ENCODE peak calls at places on chromosomes 7 and 10, in ten cellular contexts. One of them, this sample, is unnamed.
A peak's percentile ranks its signal among the peaks of the same experiment; 100 is the strongest.

GRCh38 chr10:117860823-117861222 is 185.9 kb downstream of the RAB11FIP2 start:
- DNase-seq in GM23248: peak; percentile 47
- DNase-seq in BE2C: no peak
- DNase-seq in fibroblast of lung: no peak
- DNase-seq in A549: peak; percentile 35
- DNase-seq in psoas muscle: no peak
- DNase-seq in hepatocyte: no peak
- DNase-seq in CD8-positive, alpha-beta T cell: no peak
- DNase-seq in neural progenitor cell: peak; percentile 36
- DNase-seq in mesenchymal stem cell: no peak
- DNase-seq in this sample: no peak

GRCh38 chr10:26931223-26931622 is 70.5 kb upstream of the ABI1 start:
- DNase-seq in GM23248: no peak
- DNase-seq in BE2C: no peak
- DNase-seq in fibroblast of lung: no peak
- DNase-seq in A549: no peak
- DNase-seq in psoas muscle: no peak
- DNase-seq in hepatocyte: peak; percentile 74
- DNase-seq in CD8-positive, alpha-beta T cell: no peak
- DNase-seq in neural progenitor cell: no peak
- DNase-seq in mesenchymal stem cell: peak; percentile 1
- DNase-seq in this sample: peak; percentile 39

GRCh38 chr10:63553473-63553872 is 32.3 kb downstream of the REEP3 start:
- DNase-seq in GM23248: peak; percentile 68
- DNase-seq in BE2C: no peak
- DNase-seq in fibroblast of lung: peak; percentile 22
- DNase-seq in A549: no peak
- DNase-seq in psoas muscle: no peak
- DNase-seq in hepatocyte: no peak
- DNase-seq in CD8-positive, alpha-beta T cell: no peak
- DNase-seq in neural progenitor cell: no peak
- DNase-seq in mesenchymal stem cell: peak; percentile 35
- DNase-seq in this sample: no peak

GRCh38 chr10:15847481-15847880 is 12.8 kb downstream of the MINDY3 start:
- DNase-seq in GM23248: no peak
- DNase-seq in BE2C: no peak
- DNase-seq in fibroblast of lung: no peak
- DNase-seq in A549: no peak
- DNase-seq in psoas muscle: no peak
- DNase-seq in hepatocyte: no peak
- DNase-seq in CD8-positive, alpha-beta T cell: no peak
- DNase-seq in neural progenitor cell: no peak
- DNase-seq in mesenchymal stem cell: no peak
- DNase-seq in this sample: no peak

GRCh38 chr10:102773986-102774385 is 30.2 kb downstream of the WBP1L start:
- DNase-seq in GM23248: peak; percentile 32
- DNase-seq in BE2C: no peak
- DNase-seq in fibroblast of lung: no peak
- DNase-seq in A549: no peak
- DNase-seq in psoas muscle: no peak
- DNase-seq in hepatocyte: no peak
- DNase-seq in CD8-positive, alpha-beta T cell: no peak
- DNase-seq in neural progenitor cell: no peak
- DNase-seq in mesenchymal stem cell: peak; percentile 81
- DNase-seq in this sample: no peak

GRCh38 chr10:30373596-30374327 is 24.7 kb upstream of the MTPAP start:
- DNase-seq in GM23248: no peak
- DNase-seq in BE2C: no peak
- DNase-seq in fibroblast of lung: no peak
- DNase-seq in A549: no peak
- DNase-seq in psoas muscle: no peak
- DNase-seq in hepatocyte: no peak
- DNase-seq in CD8-positive, alpha-beta T cell: no peak
- DNase-seq in neural progenitor cell: no peak
- DNase-seq in mesenchymal stem cell: no peak
- DNase-seq in this sample: no peak

GRCh38 chr10:96025566-96025965 is 17.8 kb upstream of the CCNJ start:
- DNase-seq in GM23248: peak; percentile 27
- DNase-seq in BE2C: peak; percentile 28
- DNase-seq in fibroblast of lung: peak; percentile 2
- DNase-seq in A549: peak; percentile 18
- DNase-seq in psoas muscle: no peak
- DNase-seq in hepatocyte: peak; percentile 37
- DNase-seq in CD8-positive, alpha-beta T cell: no peak
- DNase-seq in neural progenitor cell: peak; percentile 37
- DNase-seq in mesenchymal stem cell: peak; percentile 16
- DNase-seq in this sample: no peak

GRCh38 chr7:7114575-7115291 is 67.6 kb upstream of the C1GALT1 start:
- DNase-seq in GM23248: no peak
- DNase-seq in BE2C: no peak
- DNase-seq in fibroblast of lung: no peak
- DNase-seq in A549: no peak
- DNase-seq in psoas muscle: no peak
- DNase-seq in hepatocyte: peak; percentile 30
- DNase-seq in CD8-positive, alpha-beta T cell: no peak
- DNase-seq in neural progenitor cell: no peak
- DNase-seq in mesenchymal stem cell: no peak
- DNase-seq in this sample: no peak

GRCh38 chr10:13651969-13652720 is 65.4 kb downstream of the PRPF18 start:
- DNase-seq in GM23248: no peak
- DNase-seq in BE2C: no peak
- DNase-seq in fibroblast of lung: no peak
- DNase-seq in A549: no peak
- DNase-seq in psoas muscle: no peak
- DNase-seq in hepatocyte: no peak
- DNase-seq in CD8-positive, alpha-beta T cell: no peak
- DNase-seq in neural progenitor cell: no peak
- DNase-seq in mesenchymal stem cell: no peak
- DNase-seq in this sample: no peak

GRCh38 chr10:74753295-74754211 is 72.8 kb upstream of the KAT6B start:
- DNase-seq in GM23248: peak; percentile 75
- DNase-seq in BE2C: no peak
- DNase-seq in fibroblast of lung: no peak
- DNase-seq in A549: no peak
- DNase-seq in psoas muscle: no peak
- DNase-seq in hepatocyte: peak; percentile 53
- DNase-seq in CD8-positive, alpha-beta T cell: no peak
- DNase-seq in neural progenitor cell: no peak
- DNase-seq in mesenchymal stem cell: no peak
- DNase-seq in this sample: no peak

GRCh38 chr7:92588561-92588960 is 1.6 kb downstream of the FAM133B start:
- DNase-seq in GM23248: peak; percentile 26
- DNase-seq in BE2C: no peak
- DNase-seq in fibroblast of lung: peak; percentile 35
- DNase-seq in A549: no peak
- DNase-seq in psoas muscle: no peak
- DNase-seq in hepatocyte: no peak
- DNase-seq in CD8-positive, alpha-beta T cell: no peak
- DNase-seq in neural progenitor cell: no peak
- DNase-seq in mesenchymal stem cell: peak; percentile 43
- DNase-seq in this sample: no peak

GRCh38 chr7:92589056-92589455 is 1.1 kb downstream of the FAM133B start:
- DNase-seq in GM23248: peak; percentile 21
- DNase-seq in BE2C: no peak
- DNase-seq in fibroblast of lung: no peak
- DNase-seq in A549: no peak
- DNase-seq in psoas muscle: no peak
- DNase-seq in hepatocyte: no peak
- DNase-seq in CD8-positive, alpha-beta T cell: no peak
- DNase-seq in neural progenitor cell: no peak
- DNase-seq in mesenchymal stem cell: no peak
- DNase-seq in this sample: no peak

GRCh38 chr7:92582948-92583347 is 7.2 kb downstream of the FAM133B start:
- DNase-seq in GM23248: no peak
- DNase-seq in BE2C: no peak
- DNase-seq in fibroblast of lung: no peak
- DNase-seq in A549: no peak
- DNase-seq in psoas muscle: no peak
- DNase-seq in hepatocyte: no peak
- DNase-seq in CD8-positive, alpha-beta T cell: no peak
- DNase-seq in neural progenitor cell: no peak
- DNase-seq in mesenchymal stem cell: no peak
- DNase-seq in this sample: no peak

GRCh38 chr7:92584953-92585352 is 5.2 kb downstream of the FAM133B start:
- DNase-seq in GM23248: no peak
- DNase-seq in BE2C: no peak
- DNase-seq in fibroblast of lung: peak; percentile 24
- DNase-seq in A549: no peak
- DNase-seq in psoas muscle: no peak
- DNase-seq in hepatocyte: no peak
- DNase-seq in CD8-positive, alpha-beta T cell: no peak
- DNase-seq in neural progenitor cell: no peak
- DNase-seq in mesenchymal stem cell: no peak
- DNase-seq in this sample: no peak

DNA sequence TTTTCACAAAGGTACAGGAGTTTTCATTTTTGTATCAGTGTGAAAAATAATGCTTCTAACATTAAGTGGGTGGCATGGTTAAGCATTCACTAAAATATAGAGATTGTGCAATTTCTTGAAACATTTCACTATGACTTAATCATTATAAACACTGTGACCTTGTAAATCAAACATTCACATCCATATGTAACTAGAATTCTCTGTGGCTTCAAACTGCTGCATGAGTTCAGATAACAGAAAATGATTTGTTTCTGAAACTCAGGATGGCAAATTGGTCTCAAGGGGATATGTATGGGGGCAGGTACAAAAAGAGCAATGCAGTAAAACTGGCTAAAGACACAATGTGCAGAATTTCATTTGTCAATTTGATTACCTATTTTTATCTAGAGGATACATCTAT is 3.8 kb downstream of the FAM133B start:
- DNase-seq in GM23248: peak; percentile 70
- DNase-seq in BE2C: no peak
- DNase-seq in fibroblast of lung: peak; percentile 79
- DNase-seq in A549: no peak
- DNase-seq in psoas muscle: no peak
- DNase-seq in hepatocyte: no peak
- DNase-seq in CD8-positive, alpha-beta T cell: no peak
- DNase-seq in neural progenitor cell: no peak
- DNase-seq in mesenchymal stem cell: peak; percentile 48
- DNase-seq in this sample: no peak
- H3K4me3 ChIP-seq in GM23248: peak overlapping the region; percentile 41
- H3K4me3 ChIP-seq in BE2C: no peak overlapping the region
- H3K4me3 ChIP-seq in fibroblast of lung: no peak overlapping the region
- H3K4me3 ChIP-seq in A549: peak overlapping the region; percentile 0
- H3K4me3 ChIP-seq in psoas muscle: no peak overlapping the region
- H3K4me3 ChIP-seq in hepatocyte: no peak overlapping the region
- H3K4me3 ChIP-seq in CD8-positive, alpha-beta T cell: no peak overlapping the region
- H3K4me3 ChIP-seq in neural progenitor cell: no peak overlapping the region
- H3K4me3 ChIP-seq in mesenchymal stem cell: no peak overlapping the region
- H3K4me3 ChIP-seq in this sample: no peak overlapping the region

DNA sequence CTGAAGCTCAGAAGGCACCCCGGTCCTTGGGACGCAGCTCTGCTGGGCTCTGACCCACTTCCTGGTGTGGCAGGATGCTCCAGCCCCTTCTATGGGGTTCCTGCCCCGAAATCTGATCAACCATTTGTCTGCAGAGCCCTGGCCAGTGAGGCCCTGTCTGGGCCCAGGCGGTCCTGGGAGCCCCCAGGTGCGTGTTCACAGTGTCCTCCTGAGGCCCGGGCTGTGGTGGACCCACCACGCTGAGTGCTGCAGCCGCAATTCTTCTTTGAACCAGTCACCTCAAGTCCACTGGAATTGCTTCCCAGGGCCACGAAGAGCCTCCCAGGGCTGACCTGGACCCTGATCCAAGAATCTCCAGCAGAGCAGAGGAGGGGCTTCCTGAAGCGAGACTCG is 19.1 kb downstream of the KNDC1 start:
- DNase-seq in GM23248: no peak
- DNase-seq in BE2C: peak; percentile 1
- DNase-seq in fibroblast of lung: no peak
- DNase-seq in A549: no peak
- DNase-seq in psoas muscle: no peak
- DNase-seq in hepatocyte: no peak
- DNase-seq in CD8-positive, alpha-beta T cell: no peak
- DNase-seq in neural progenitor cell: no peak
- DNase-seq in mesenchymal stem cell: no peak
- DNase-seq in this sample: no peak
- H3K4me1 ChIP-seq in GM23248: no peaks in the 10 kb centered on the region
- H3K4me1 ChIP-seq in BE2C: no peaks in the 10 kb centered on the region
- H3K4me1 ChIP-seq in fibroblast of lung: no peaks in the 10 kb centered on the region
- H3K4me1 ChIP-seq in A549: no peaks in the 10 kb centered on the region
- H3K4me1 ChIP-seq in psoas muscle: no peaks in the 10 kb centered on the region
- H3K4me1 ChIP-seq in hepatocyte: no peaks in the 10 kb centered on the region
- H3K4me1 ChIP-seq in CD8-positive, alpha-beta T cell: no peaks in the 10 kb centered on the region
- H3K4me1 ChIP-seq in neural progenitor cell: no peaks in the 10 kb centered on the region
- H3K4me1 ChIP-seq in mesenchymal stem cell: peaks cover 3% of the 10 kb centered on the region
- H3K4me1 ChIP-seq in this sample: no peaks in the 10 kb centered on the region

DNA sequence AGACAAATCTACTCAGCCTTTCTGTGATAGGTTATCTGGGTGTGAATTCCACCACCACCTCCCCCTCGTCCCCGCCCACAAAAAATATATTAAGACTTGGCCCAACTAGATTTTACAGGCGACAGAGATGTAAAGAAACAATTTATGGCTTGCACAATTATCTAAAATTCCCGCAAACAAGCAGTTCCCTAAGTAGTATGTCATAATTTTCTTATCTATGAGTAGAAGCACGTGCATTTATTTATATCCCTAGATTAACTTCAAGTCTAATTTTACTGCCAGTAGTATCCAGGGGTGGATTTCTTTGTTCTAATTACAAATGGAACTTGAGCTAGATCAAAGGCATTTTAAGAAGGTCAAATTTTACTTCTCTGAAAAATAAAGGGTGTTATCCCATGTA is 1.7 kb downstream of the TSPAN12 start:
- DNase-seq in GM23248: no peak
- DNase-seq in BE2C: no peak
- DNase-seq in fibroblast of lung: no peak
- DNase-seq in A549: no peak
- DNase-seq in psoas muscle: no peak
- DNase-seq in hepatocyte: no peak
- DNase-seq in CD8-positive, alpha-beta T cell: no peak
- DNase-seq in neural progenitor cell: no peak
- DNase-seq in mesenchymal stem cell: no peak
- DNase-seq in this sample: no peak
- H3K4me3 ChIP-seq in GM23248: no peak overlapping the region
- H3K4me3 ChIP-seq in BE2C: no peak overlapping the region
- H3K4me3 ChIP-seq in fibroblast of lung: no peak overlapping the region
- H3K4me3 ChIP-seq in A549: no peak overlapping the region
- H3K4me3 ChIP-seq in psoas muscle: peak overlapping the region; percentile 83
- H3K4me3 ChIP-seq in hepatocyte: no peak overlapping the region
- H3K4me3 ChIP-seq in CD8-positive, alpha-beta T cell: no peak overlapping the region
- H3K4me3 ChIP-seq in neural progenitor cell: peak overlapping the region; percentile 86
- H3K4me3 ChIP-seq in mesenchymal stem cell: no peak overlapping the region
- H3K4me3 ChIP-seq in this sample: peak overlapping the region; percentile 58

GRCh38 chr10:6215241-6215640 is 12.5 kb downstream of the PFKFB3 start:
- DNase-seq in GM23248: no peak
- DNase-seq in BE2C: no peak
- DNase-seq in fibroblast of lung: no peak
- DNase-seq in A549: no peak
- DNase-seq in psoas muscle: no peak
- DNase-seq in hepatocyte: no peak
- DNase-seq in CD8-positive, alpha-beta T cell: no peak
- DNase-seq in neural progenitor cell: no peak
- DNase-seq in mesenchymal stem cell: no peak
- DNase-seq in this sample: no peak
- H3K4me1 ChIP-seq in GM23248: peaks cover 20% of the 10 kb centered on the region
- H3K4me1 ChIP-seq in BE2C: peaks cover 7% of the 10 kb centered on the region
- H3K4me1 ChIP-seq in fibroblast of lung: peaks cover 10% of the 10 kb centered on the region
- H3K4me1 ChIP-seq in A549: peaks cover 96% of the 10 kb centered on the region
- H3K4me1 ChIP-seq in psoas muscle: peaks cover 18% of the 10 kb centered on the region
- H3K4me1 ChIP-seq in hepatocyte: peaks cover 13% of the 10 kb centered on the region
- H3K4me1 ChIP-seq in CD8-positive, alpha-beta T cell: no peaks in the 10 kb centered on the region
- H3K4me1 ChIP-seq in neural progenitor cell: peaks cover 36% of the 10 kb centered on the region
- H3K4me1 ChIP-seq in mesenchymal stem cell: peaks cover 35% of the 10 kb centered on the region
- H3K4me1 ChIP-seq in this sample: no peaks in the 10 kb centered on the region